ENCODE peak calls at places on chromosomes 2 and 18, in ten cellular contexts. One of them, this sample, is unnamed.

GRCh38 chr2:2647156-2647555 is 316.1 kb upstream of the MYT1L start:
- DNase-seq in HepG2: no peak
- DNase-seq in tibial nerve: no peak
- DNase-seq in IMR-90: peak
- DNase-seq in uterus: no peak
- DNase-seq in NB4: no peak
- DNase-seq in spleen: no peak
- DNase-seq in thyroid gland: no peak
- DNase-seq in H54: no peak
- DNase-seq in K562: no peak
- DNase-seq in this sample: no peak

GRCh38 chr2:130912471-130912870 is 75.8 kb downstream of the ARHGEF4 start:
- DNase-seq in HepG2: no peak
- DNase-seq in tibial nerve: no peak
- DNase-seq in IMR-90: no peak
- DNase-seq in uterus: no peak
- DNase-seq in NB4: no peak
- DNase-seq in spleen: no peak
- DNase-seq in thyroid gland: peak
- DNase-seq in H54: no peak
- DNase-seq in K562: no peak
- DNase-seq in this sample: peak

GRCh38 chr2:127001751-127002150 is 103.1 kb downstream of the TEX51 start:
- DNase-seq in HepG2: no peak
- DNase-seq in tibial nerve: no peak
- DNase-seq in IMR-90: no peak
- DNase-seq in uterus: no peak
- DNase-seq in NB4: no peak
- DNase-seq in spleen: no peak
- DNase-seq in thyroid gland: no peak
- DNase-seq in H54: no peak
- DNase-seq in K562: no peak
- DNase-seq in this sample: peak

GRCh38 chr2:190466819-190467444 is 58.8 kb downstream of the MFSD6 start:
- DNase-seq in HepG2: peak
- DNase-seq in tibial nerve: no peak
- DNase-seq in IMR-90: peak
- DNase-seq in uterus: no peak
- DNase-seq in NB4: no peak
- DNase-seq in spleen: no peak
- DNase-seq in thyroid gland: no peak
- DNase-seq in H54: no peak
- DNase-seq in K562: no peak
- DNase-seq in this sample: no peak

GRCh38 chr2:215930505-215931233 is 82.7 kb downstream of the MREG start:
- DNase-seq in HepG2: no peak
- DNase-seq in tibial nerve: no peak
- DNase-seq in IMR-90: peak
- DNase-seq in uterus: no peak
- DNase-seq in NB4: no peak
- DNase-seq in spleen: no peak
- DNase-seq in thyroid gland: no peak
- DNase-seq in H54: no peak
- DNase-seq in K562: no peak
- DNase-seq in this sample: no peak

GRCh38 chr2:69735696-69736095 is 6.2 kb upstream of the ANXA4 start:
- DNase-seq in HepG2: no peak
- DNase-seq in tibial nerve: no peak
- DNase-seq in IMR-90: no peak
- DNase-seq in uterus: no peak
- DNase-seq in NB4: peak
- DNase-seq in spleen: no peak
- DNase-seq in thyroid gland: peak
- DNase-seq in H54: no peak
- DNase-seq in K562: no peak
- DNase-seq in this sample: no peak

GRCh38 chr2:8620611-8621382 is 61.1 kb upstream of the ID2 start:
- DNase-seq in HepG2: no peak
- DNase-seq in tibial nerve: no peak
- DNase-seq in IMR-90: peak
- DNase-seq in uterus: peak
- DNase-seq in NB4: no peak
- DNase-seq in spleen: no peak
- DNase-seq in thyroid gland: no peak
- DNase-seq in H54: no peak
- DNase-seq in K562: no peak
- DNase-seq in this sample: no peak

GRCh38 chr2:30872797-30873196 is 65.6 kb upstream of the CAPN13 start:
- DNase-seq in HepG2: no peak
- DNase-seq in tibial nerve: no peak
- DNase-seq in IMR-90: no peak
- DNase-seq in uterus: no peak
- DNase-seq in NB4: no peak
- DNase-seq in spleen: no peak
- DNase-seq in thyroid gland: no peak
- DNase-seq in H54: no peak
- DNase-seq in K562: no peak
- DNase-seq in this sample: peak

GRCh38 chr2:25757906-25758305 is 84.5 kb upstream of the DTNB start:
- DNase-seq in HepG2: no peak
- DNase-seq in tibial nerve: no peak
- DNase-seq in IMR-90: no peak
- DNase-seq in uterus: no peak
- DNase-seq in NB4: no peak
- DNase-seq in spleen: no peak
- DNase-seq in thyroid gland: no peak
- DNase-seq in H54: no peak
- DNase-seq in K562: no peak
- DNase-seq in this sample: no peak

GRCh38 chr2:25758348-25758747 is 85.0 kb upstream of the DTNB start:
- DNase-seq in HepG2: no peak
- DNase-seq in tibial nerve: no peak
- DNase-seq in IMR-90: no peak
- DNase-seq in uterus: no peak
- DNase-seq in NB4: no peak
- DNase-seq in spleen: no peak
- DNase-seq in thyroid gland: no peak
- DNase-seq in H54: no peak
- DNase-seq in K562: no peak
- DNase-seq in this sample: no peak

GRCh38 chr2:25756444-25757022 is 83.2 kb upstream of the DTNB start:
- DNase-seq in HepG2: no peak
- DNase-seq in tibial nerve: no peak
- DNase-seq in IMR-90: no peak
- DNase-seq in uterus: no peak
- DNase-seq in NB4: peak
- DNase-seq in spleen: no peak
- DNase-seq in thyroid gland: no peak
- DNase-seq in H54: no peak
- DNase-seq in K562: no peak
- DNase-seq in this sample: no peak

GRCh38 chr2:25763575-25763974 is 90.2 kb upstream of the DTNB start:
- DNase-seq in HepG2: no peak
- DNase-seq in tibial nerve: no peak
- DNase-seq in IMR-90: no peak
- DNase-seq in uterus: no peak
- DNase-seq in NB4: no peak
- DNase-seq in spleen: no peak
- DNase-seq in thyroid gland: no peak
- DNase-seq in H54: no peak
- DNase-seq in K562: no peak
- DNase-seq in this sample: no peak

GRCh38 chr2:25760319-25760718 is 86.9 kb upstream of the DTNB start:
- DNase-seq in HepG2: no peak
- DNase-seq in tibial nerve: no peak
- DNase-seq in IMR-90: no peak
- DNase-seq in uterus: no peak
- DNase-seq in NB4: no peak
- DNase-seq in spleen: no peak
- DNase-seq in thyroid gland: no peak
- DNase-seq in H54: no peak
- DNase-seq in K562: no peak
- DNase-seq in this sample: no peak
- TF ChIP-seq POLR2A in HepG2: no peak
- TF ChIP-seq POLR2A in tibial nerve: no peak
- TF ChIP-seq POLR2A in IMR-90: no peak
- TF ChIP-seq POLR2A in uterus: no peak
- TF ChIP-seq POLR2A in NB4: no peak
- TF ChIP-seq POLR2A in spleen: no peak
- TF ChIP-seq POLR2A in thyroid gland: no peak
- TF ChIP-seq POLR2A in H54: no peak
- TF ChIP-seq POLR2A in K562: no peak
- TF ChIP-seq POLR2A in this sample: no peak

DNA sequence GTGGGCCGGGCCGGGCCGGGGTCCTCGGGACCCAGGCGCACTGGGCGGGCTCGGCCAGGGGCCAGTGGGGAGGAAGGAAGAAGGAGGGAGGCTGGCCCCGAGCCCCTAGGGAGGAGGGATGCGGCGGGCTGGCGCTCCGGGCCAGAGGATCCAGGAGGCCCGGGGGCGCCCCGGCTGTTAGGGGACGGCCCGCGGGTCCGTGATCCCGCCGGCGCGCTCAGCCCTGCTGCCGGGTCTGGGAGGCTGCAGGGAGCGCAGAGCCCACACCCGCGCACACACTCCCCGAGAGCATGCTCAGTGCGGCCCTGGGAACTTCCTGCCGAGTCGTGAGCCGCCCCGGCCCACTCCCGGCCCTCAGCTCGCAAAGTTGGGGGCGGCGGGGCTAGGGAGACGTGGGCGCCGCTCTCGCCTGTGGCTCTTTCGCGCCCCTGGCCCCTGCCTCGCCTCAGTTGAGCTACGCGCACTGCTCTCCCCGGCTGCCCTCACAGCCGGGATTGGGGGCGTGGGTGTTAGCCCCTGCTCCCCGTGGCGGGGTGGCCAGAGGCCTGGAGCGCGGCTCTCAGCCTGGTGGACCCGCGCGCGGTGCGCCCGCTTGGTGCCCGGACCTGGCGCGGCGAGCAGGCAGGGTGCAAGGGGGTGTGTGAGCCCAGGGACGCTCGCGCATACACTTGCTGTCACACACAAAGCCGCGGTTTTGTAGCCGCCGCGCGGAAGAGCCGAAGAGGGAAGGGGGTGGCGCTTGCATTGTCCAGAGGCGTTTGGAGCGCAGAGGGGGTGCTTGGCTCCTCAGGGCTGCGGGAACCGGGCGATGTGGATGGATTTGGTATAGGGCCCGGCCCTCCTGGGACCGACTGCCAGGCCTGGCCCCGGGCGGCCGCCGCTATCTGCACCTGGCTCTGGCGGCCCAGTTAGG is 132.9 kb upstream of the MGAT5 start:
- DNase-seq in HepG2: no peak
- DNase-seq in tibial nerve: peak
- DNase-seq in IMR-90: peak
- DNase-seq in uterus: peak
- DNase-seq in NB4: peak
- DNase-seq in spleen: peak
- DNase-seq in thyroid gland: peak
- DNase-seq in H54: peak
- DNase-seq in K562: peak
- DNase-seq in this sample: peak
- TF ChIP-seq POLR2A in HepG2: peak
- TF ChIP-seq POLR2A in tibial nerve: no peak
- TF ChIP-seq POLR2A in IMR-90: no peak
- TF ChIP-seq POLR2A in uterus: no peak
- TF ChIP-seq POLR2A in NB4: no peak
- TF ChIP-seq POLR2A in spleen: no peak
- TF ChIP-seq POLR2A in thyroid gland: peak
- TF ChIP-seq POLR2A in H54: peak
- TF ChIP-seq POLR2A in K562: no peak
- TF ChIP-seq POLR2A in this sample: no peak

GRCh38 chr18:12308386-12309100 is 502 bp downstream of the TUBB6 start:
- DNase-seq in HepG2: peak
- DNase-seq in tibial nerve: peak
- DNase-seq in IMR-90: peak
- DNase-seq in uterus: peak
- DNase-seq in NB4: peak
- DNase-seq in spleen: peak
- DNase-seq in thyroid gland: peak
- DNase-seq in H54: peak
- DNase-seq in K562: peak
- DNase-seq in this sample: peak

GRCh38 chr18:12306752-12307151 is 1.3 kb upstream of the TUBB6 start:
- DNase-seq in HepG2: no peak
- DNase-seq in tibial nerve: no peak
- DNase-seq in IMR-90: no peak
- DNase-seq in uterus: peak
- DNase-seq in NB4: no peak
- DNase-seq in spleen: no peak
- DNase-seq in thyroid gland: no peak
- DNase-seq in H54: no peak
- DNase-seq in K562: no peak
- DNase-seq in this sample: no peak

GRCh38 chr18:12309683-12310198 is 1.7 kb downstream of the TUBB6 start:
- DNase-seq in HepG2: no peak
- DNase-seq in tibial nerve: no peak
- DNase-seq in IMR-90: no peak
- DNase-seq in uterus: no peak
- DNase-seq in NB4: no peak
- DNase-seq in spleen: no peak
- DNase-seq in thyroid gland: no peak
- DNase-seq in H54: no peak
- DNase-seq in K562: no peak
- DNase-seq in this sample: no peak

GRCh38 chr18:12307251-12307736 is 747 bp upstream of the TUBB6 start:
- DNase-seq in HepG2: no peak
- DNase-seq in tibial nerve: peak
- DNase-seq in IMR-90: peak
- DNase-seq in uterus: peak
- DNase-seq in NB4: peak
- DNase-seq in spleen: peak
- DNase-seq in thyroid gland: peak
- DNase-seq in H54: no peak
- DNase-seq in K562: no peak
- DNase-seq in this sample: no peak

DNA sequence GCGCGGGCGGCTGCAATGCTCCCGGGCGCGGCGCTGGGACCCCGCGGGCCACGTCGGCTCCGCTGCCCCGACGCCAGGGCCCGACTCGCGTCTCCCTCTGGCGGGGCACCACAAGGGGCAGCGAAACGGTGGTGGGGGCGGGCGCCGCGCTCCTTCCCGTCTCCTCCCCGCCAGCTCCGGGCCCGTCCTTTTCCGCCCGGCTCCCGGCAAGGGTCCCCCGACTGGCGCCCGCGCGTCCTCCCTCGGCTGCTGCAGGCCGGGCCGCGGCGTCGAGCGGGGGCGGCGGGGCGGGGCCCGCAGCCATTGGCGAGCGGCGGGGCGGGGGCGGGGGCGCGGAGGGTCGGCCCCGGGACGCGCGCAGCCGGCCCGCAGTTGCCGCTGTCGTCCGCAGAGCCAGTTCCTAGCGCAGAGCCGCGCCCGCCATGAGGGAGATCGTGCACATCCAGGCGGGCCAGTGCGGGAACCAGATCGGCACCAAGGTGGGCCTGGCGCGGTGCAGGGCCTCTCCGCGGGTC is at the start of gene TUBB6:
- DNase-seq in HepG2: no peak
- DNase-seq in tibial nerve: peak
- DNase-seq in IMR-90: peak
- DNase-seq in uterus: peak
- DNase-seq in NB4: peak
- DNase-seq in spleen: peak
- DNase-seq in thyroid gland: peak
- DNase-seq in H54: peak
- DNase-seq in K562: peak
- DNase-seq in this sample: no peak
- TF ChIP-seq POLR2A in HepG2: peak
- TF ChIP-seq POLR2A in tibial nerve: peak
- TF ChIP-seq POLR2A in IMR-90: peak
- TF ChIP-seq POLR2A in uterus: peak
- TF ChIP-seq POLR2A in NB4: peak
- TF ChIP-seq POLR2A in spleen: peak
- TF ChIP-seq POLR2A in thyroid gland: peak
- TF ChIP-seq POLR2A in H54: peak
- TF ChIP-seq POLR2A in K562: no peak
- TF ChIP-seq POLR2A in this sample: peak

GRCh38 chr18:11908182-11909080 is at the start of gene MPPE1:
- DNase-seq in HepG2: peak
- DNase-seq in tibial nerve: peak
- DNase-seq in IMR-90: peak
- DNase-seq in uterus: peak
- DNase-seq in NB4: peak
- DNase-seq in spleen: peak
- DNase-seq in thyroid gland: peak
- DNase-seq in H54: peak
- DNase-seq in K562: peak
- DNase-seq in this sample: peak
- TF ChIP-seq POLR2A in HepG2: peak
- TF ChIP-seq POLR2A in tibial nerve: peak
- TF ChIP-seq POLR2A in IMR-90: peak
- TF ChIP-seq POLR2A in uterus: peak
- TF ChIP-seq POLR2A in NB4: peak
- TF ChIP-seq POLR2A in spleen: peak
- TF ChIP-seq POLR2A in thyroid gland: peak
- TF ChIP-seq POLR2A in H54: no peak
- TF ChIP-seq POLR2A in K562: peak
- TF ChIP-seq POLR2A in this sample: peak